ENCODE peak calls at places on chromosomes 16 and 17, in five cellular contexts. N is ascending aorta, O is left ventricle myocardium inferior, D is fibroblast of lung, E is mesendoderm. Y is an unnamed sample.

GRCh38 chr17:45147102-45147580 is 1.1 kb upstream of the HEXIM1 start:
- DNase-seq in D (no peak), E (no peak), N (peak; percentile 86), O (no peak), Y (peak; percentile 93)

GRCh38 chr17:67262420-67262819 is 17.4 kb upstream of the HELZ start:
- DNase-seq in D (no peak), N (peak; percentile 30), E (no peak), O (no peak), Y (no peak)

GRCh38 chr17:75625813-75626486 is 7.3 kb upstream of the SMIM5 start:
- DNase-seq in E (peak; percentile 58), N (no peak), D (peak; percentile 5), O (no peak), Y (no peak)

GRCh38 chr17:9854255-9854654 is 28.5 kb downstream of the GLP2R start:
- DNase-seq in D (no peak), E (no peak), N (no peak), O (no peak), Y (no peak)

GRCh38 chr16:81455720-81456494 is 11.3 kb downstream of the CMIP start:
- DNase-seq in E (no peak), N (no peak), O (no peak), D (no peak), Y (no peak)

GRCh38 chr17:13957636-13958035 is 111.7 kb upstream of the COX10 start:
- DNase-seq in O (no peak), D (peak; percentile 75), E (no peak), N (no peak), Y (no peak)

GRCh38 chr16:61887903-61888302 is 148.3 kb downstream of the CDH8 start:
- DNase-seq in N (no peak), O (peak; percentile 10), D (no peak), E (peak; percentile 91), Y (no peak)

GRCh38 chr16:27230562-27230991 is 27.3 kb downstream of the KDM8 start:
- DNase-seq in N (no peak), O (no peak), E (no peak), D (no peak), Y (no peak)

GRCh38 chr17:65925606-65926307 is 266.2 kb downstream of the CEP112 start:
- DNase-seq in O (no peak), D (no peak), N (no peak), E (no peak), Y (no peak)

GRCh38 chr16:24670623-24671454 is 58.6 kb upstream of the TNRC6A start:
- DNase-seq in N (peak; percentile 92), O (peak; percentile 64), D (peak; percentile 89), E (peak; percentile 84), Y (peak; percentile 63)

GRCh38 chr17:74051348-74051747 is 152.1 kb upstream of the RPL38 start:
- DNase-seq in O (no peak), E (no peak), D (no peak), N (no peak), Y (no peak)

GRCh38 chr16:89581045-89581695 is 5.6 kb downstream of the CPNE7 start:
- DNase-seq in E (peak; percentile 74), O (no peak), D (peak; percentile 99), N (no peak), Y (peak; percentile 96)

GRCh38 chr17:50263293-50264262 is 10.7 kb upstream of the TMEM92 start:
- DNase-seq in E (no peak), O (no peak), N (peak; percentile 45), D (no peak), Y (no peak)

GRCh38 chr17:50264263-50265113 is 9.8 kb upstream of the TMEM92 start:
- DNase-seq in D (no peak), O (no peak), N (peak; percentile 76), E (no peak), Y (no peak)

GRCh38 chr17:50261051-50261915 is 13.0 kb upstream of the TMEM92 start:
- DNase-seq in N (peak; percentile 54), D (no peak), O (no peak), E (no peak), Y (no peak)

GRCh38 chr17:50260501-50260911 is 13.8 kb upstream of the TMEM92 start:
- DNase-seq in D (no peak), N (peak; percentile 56), O (no peak), E (no peak), Y (peak; percentile 47)

GRCh38 chr17:50262001-50262794 is 12.1 kb upstream of the TMEM92 start:
- DNase-seq in O (no peak), D (no peak), N (peak; percentile 37), E (no peak), Y (no peak)
- H3K4me1 ChIP-seq in O (peaks cover 9% of the 10 kb centered on the region), D (peaks cover 33% of the 10 kb centered on the region), N (peaks cover 34% of the 10 kb centered on the region), E (no peaks in the 10 kb centered on the region), Y (peaks cover 49% of the 10 kb centered on the region)

DNA sequence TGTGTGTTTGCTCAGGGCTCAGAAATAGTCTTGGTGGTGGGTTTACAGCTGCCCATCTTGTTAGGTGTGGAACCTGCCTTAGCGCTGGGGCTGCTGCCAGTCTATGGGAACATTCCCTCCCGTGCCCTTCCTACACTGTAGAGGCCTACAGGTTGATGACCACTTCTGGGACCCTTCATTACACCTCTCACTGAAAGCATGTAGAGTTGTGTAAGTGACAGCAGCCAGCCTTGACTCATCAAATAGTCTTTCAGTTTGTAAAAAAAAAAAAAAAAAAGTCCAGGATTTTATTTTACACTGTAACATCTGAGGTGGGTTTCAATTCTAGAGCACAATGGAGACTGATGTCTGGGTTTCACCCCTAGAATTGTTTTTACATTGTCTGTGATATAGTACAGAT is 193.9 kb downstream of the SPECC1 start:
- DNase-seq in O (no peak), E (no peak), N (no peak), D (no peak), Y (no peak)
- H3K27me3 ChIP-seq in O (no peaks in the 10 kb centered on the region), E (no peaks in the 10 kb centered on the region), N (no peaks in the 10 kb centered on the region), D (no peaks in the 10 kb centered on the region), Y (no peaks in the 10 kb centered on the region)

DNA sequence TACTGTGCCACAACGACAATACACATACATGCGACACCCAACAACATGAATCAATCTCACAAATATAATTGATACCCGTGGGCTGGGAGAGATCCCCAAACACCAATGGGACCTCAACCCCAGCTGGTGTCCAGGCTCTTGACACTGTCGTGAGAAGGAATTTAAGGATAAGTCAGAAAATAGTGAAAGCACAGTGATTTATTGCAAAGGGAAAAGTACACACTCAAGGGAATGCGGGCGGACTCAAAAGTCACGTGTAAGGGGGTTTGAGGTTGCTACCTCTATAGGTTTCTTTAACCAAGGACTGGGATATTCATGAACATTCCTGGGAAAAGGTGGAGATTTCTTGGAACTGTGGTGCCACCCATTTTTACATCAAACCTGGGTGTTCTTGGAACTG is 6.3 kb upstream of the ZDHHC7 start:
- DNase-seq in O (no peak), N (no peak), E (no peak), D (no peak), Y (no peak)
- H3K27ac ChIP-seq in O (no peak overlapping the region), N (no peak overlapping the region), E (no peak overlapping the region), D (no peak overlapping the region), Y (no peak overlapping the region)

GRCh38 chr16:23500212-23500865 is 10.0 kb downstream of the GGA2 start:
- DNase-seq in E (no peak), D (no peak), O (no peak), N (no peak), Y (no peak)

GRCh38 chr16:23496826-23497542 is 13.3 kb downstream of the GGA2 start:
- DNase-seq in O (no peak), E (no peak), D (peak; percentile 20), N (no peak), Y (no peak)

GRCh38 chr16:23498863-23499262 is 11.4 kb downstream of the GGA2 start:
- DNase-seq in D (no peak), N (no peak), O (no peak), E (no peak), Y (no peak)

GRCh38 chr16:23499801-23500200 is 10.5 kb downstream of the GGA2 start:
- DNase-seq in O (no peak), N (no peak), D (no peak), E (peak; percentile 55), Y (no peak)

DNA sequence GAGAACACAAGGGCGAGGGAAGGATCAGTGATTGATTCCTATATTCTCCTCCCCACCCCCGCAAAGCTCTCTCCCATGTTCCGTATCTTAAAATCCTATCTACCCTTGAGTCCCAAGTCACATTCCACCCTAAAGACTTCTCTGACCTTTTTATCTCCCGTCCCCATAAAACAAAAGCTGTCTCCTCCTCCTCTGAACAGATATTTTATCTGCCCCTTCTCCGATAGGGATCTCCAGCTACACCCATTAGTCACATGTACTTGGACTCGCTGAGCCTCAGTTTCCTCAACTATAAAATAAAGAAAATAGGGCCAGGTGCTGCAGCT is 12.8 kb downstream of the GGA2 start:
- DNase-seq in O (no peak), D (no peak), N (no peak), E (peak; percentile 25), Y (no peak)
- H3K4me1 ChIP-seq in O (peaks cover 70% of the 10 kb centered on the region), D (no peaks in the 10 kb centered on the region), N (no peaks in the 10 kb centered on the region), E (no peaks in the 10 kb centered on the region), Y (peaks cover 6% of the 10 kb centered on the region)

GRCh38 chr16:4925791-4926190 is 11.2 kb downstream of the PPL start:
- DNase-seq in N (no peak), E (no peak), D (no peak), O (no peak), Y (no peak)
- H3K27me3 ChIP-seq in N (no peaks in the 10 kb centered on the region), E (no peaks in the 10 kb centered on the region), D (peaks cover 2% of the 10 kb centered on the region), O (no peaks in the 10 kb centered on the region), Y (no peaks in the 10 kb centered on the region)

GRCh38 chr17:27318633-27319032 is 24.7 kb downstream of the WSB1 start:
- DNase-seq in D (no peak), N (no peak), E (no peak), O (no peak), Y (no peak)

GRCh38 chr17:27320222-27320560 is 26.3 kb downstream of the WSB1 start:
- DNase-seq in N (no peak), D (no peak), E (no peak), O (no peak), Y (no peak)

GRCh38 chr17:27321372-27321771 is 27.5 kb downstream of the WSB1 start:
- DNase-seq in D (no peak), N (no peak), E (no peak), O (no peak), Y (no peak)

GRCh38 chr17:27318228-27318627 is 24.3 kb downstream of the WSB1 start:
- DNase-seq in E (no peak), D (no peak), N (no peak), O (no peak), Y (no peak)

DNA sequence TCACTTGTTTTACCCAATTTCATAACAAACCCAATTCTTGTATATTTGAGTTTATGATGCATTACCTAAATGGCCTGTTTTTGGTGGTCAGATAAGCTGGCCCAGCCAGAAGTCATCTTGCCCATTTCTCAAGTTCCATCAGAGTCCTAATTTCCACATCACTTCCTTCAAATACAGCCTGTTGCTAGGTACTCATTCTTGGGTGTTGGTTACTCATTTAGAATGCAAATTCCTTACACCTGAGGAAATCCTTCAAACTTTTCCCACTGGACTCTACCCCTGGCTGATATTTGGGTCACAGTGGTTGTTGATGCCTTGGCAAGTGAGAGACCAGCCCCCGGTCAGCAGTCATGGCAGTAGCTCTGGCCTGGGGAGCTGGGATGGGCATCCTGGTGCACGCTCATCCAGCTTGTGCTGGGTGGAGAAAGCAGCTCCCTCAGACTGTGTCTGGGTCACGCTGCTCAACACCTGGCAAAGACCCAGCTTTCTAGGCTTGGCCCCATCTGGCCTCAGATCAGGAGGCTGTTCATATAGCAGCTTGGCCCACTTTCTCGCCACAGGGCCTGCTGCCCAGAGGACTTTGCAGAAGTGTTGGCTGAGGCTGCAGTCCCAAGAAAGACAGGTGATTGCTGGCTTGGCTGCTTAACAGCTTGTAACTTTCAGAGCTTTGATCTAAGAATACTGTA is 25.8 kb downstream of the WSB1 start:
- DNase-seq in N (peak; percentile 72), O (peak; percentile 77), D (peak; percentile 95), E (peak; percentile 28), Y (no peak)
- H3K27ac ChIP-seq in N (peak overlapping the region; percentile 70), O (peak overlapping the region; percentile 34), D (no peak overlapping the region), E (no peak overlapping the region), Y (no peak overlapping the region)